ENCODE peak calls at places on chromosomes 16 and 17, in six cellular contexts. One of them, this sample, is unnamed.

GRCh38 chr16:76970745-76971099 is 220.3 kb upstream of the MON1B start:
- DNase-seq in activated CD4-positive, alpha-beta T cell treated with anti-CD3 and anti-CD28 coated beads, Interleukin-2, amount 50 U/mL, for 48 hours: no peak
- DNase-seq in NCI-H345: no peak
- DNase-seq in activated T-cell treated with anti-CD3 and anti-CD28 coated beads for 1 hour: no peak
- DNase-seq in GM20000: no peak
- DNase-seq in occipital lobe: no peak
- DNase-seq in this sample: no peak

GRCh38 chr17:56918916-56919315 is 5.1 kb upstream of the TRIM25 start:
- DNase-seq in activated CD4-positive, alpha-beta T cell treated with anti-CD3 and anti-CD28 coated beads, Interleukin-2, amount 50 U/mL, for 48 hours: no peak
- DNase-seq in NCI-H345: no peak
- DNase-seq in activated T-cell treated with anti-CD3 and anti-CD28 coated beads for 1 hour: no peak
- DNase-seq in GM20000: no peak
- DNase-seq in occipital lobe: no peak
- DNase-seq in this sample: no peak

GRCh38 chr17:35998018-35998545 is 3.3 kb downstream of the CCL15 start:
- DNase-seq in activated CD4-positive, alpha-beta T cell treated with anti-CD3 and anti-CD28 coated beads, Interleukin-2, amount 50 U/mL, for 48 hours: no peak
- DNase-seq in NCI-H345: no peak
- DNase-seq in activated T-cell treated with anti-CD3 and anti-CD28 coated beads for 1 hour: no peak
- DNase-seq in GM20000: no peak
- DNase-seq in occipital lobe: no peak
- DNase-seq in this sample: peak; percentile 56

GRCh38 chr17:75891605-75892555 is 4.9 kb downstream of the TRIM65 start:
- DNase-seq in activated CD4-positive, alpha-beta T cell treated with anti-CD3 and anti-CD28 coated beads, Interleukin-2, amount 50 U/mL, for 48 hours: no peak
- DNase-seq in NCI-H345: no peak
- DNase-seq in activated T-cell treated with anti-CD3 and anti-CD28 coated beads for 1 hour: no peak
- DNase-seq in GM20000: no peak
- DNase-seq in occipital lobe: no peak
- DNase-seq in this sample: no peak

GRCh38 chr16:68084504-68085258 is 489 bp upstream of the NFATC3 start:
- DNase-seq in activated CD4-positive, alpha-beta T cell treated with anti-CD3 and anti-CD28 coated beads, Interleukin-2, amount 50 U/mL, for 48 hours: peak; percentile 90
- DNase-seq in NCI-H345: peak; percentile 75
- DNase-seq in activated T-cell treated with anti-CD3 and anti-CD28 coated beads for 1 hour: peak; percentile 67
- DNase-seq in GM20000: peak; percentile 88
- DNase-seq in occipital lobe: peak; percentile 95
- DNase-seq in this sample: peak; percentile 87

GRCh38 chr17:16879686-16880085 is 92.2 kb downstream of the TNFRSF13B start:
- DNase-seq in activated CD4-positive, alpha-beta T cell treated with anti-CD3 and anti-CD28 coated beads, Interleukin-2, amount 50 U/mL, for 48 hours: no peak
- DNase-seq in NCI-H345: no peak
- DNase-seq in activated T-cell treated with anti-CD3 and anti-CD28 coated beads for 1 hour: no peak
- DNase-seq in GM20000: no peak
- DNase-seq in occipital lobe: no peak
- DNase-seq in this sample: no peak

GRCh38 chr16:1601489-1601888 is 10.4 kb downstream of the IFT140 start:
- DNase-seq in activated CD4-positive, alpha-beta T cell treated with anti-CD3 and anti-CD28 coated beads, Interleukin-2, amount 50 U/mL, for 48 hours: no peak
- DNase-seq in NCI-H345: no peak
- DNase-seq in activated T-cell treated with anti-CD3 and anti-CD28 coated beads for 1 hour: no peak
- DNase-seq in GM20000: no peak
- DNase-seq in occipital lobe: no peak
- DNase-seq in this sample: no peak

GRCh38 chr17:68973098-68973929 is 18.1 kb upstream of the ABCA8 start:
- DNase-seq in activated CD4-positive, alpha-beta T cell treated with anti-CD3 and anti-CD28 coated beads, Interleukin-2, amount 50 U/mL, for 48 hours: no peak
- DNase-seq in NCI-H345: no peak
- DNase-seq in activated T-cell treated with anti-CD3 and anti-CD28 coated beads for 1 hour: no peak
- DNase-seq in GM20000: no peak
- DNase-seq in occipital lobe: no peak
- DNase-seq in this sample: no peak

GRCh38 chr16:68064791-68065365 is 20.3 kb upstream of the NFATC3 start:
- DNase-seq in activated CD4-positive, alpha-beta T cell treated with anti-CD3 and anti-CD28 coated beads, Interleukin-2, amount 50 U/mL, for 48 hours: peak; percentile 76
- DNase-seq in NCI-H345: peak; percentile 16
- DNase-seq in activated T-cell treated with anti-CD3 and anti-CD28 coated beads for 1 hour: peak; percentile 62
- DNase-seq in GM20000: peak; percentile 65
- DNase-seq in occipital lobe: peak; percentile 23
- DNase-seq in this sample: peak; percentile 46

GRCh38 chr16:58498341-58499091 is 1.4 kb upstream of the NDRG4 start:
- DNase-seq in activated CD4-positive, alpha-beta T cell treated with anti-CD3 and anti-CD28 coated beads, Interleukin-2, amount 50 U/mL, for 48 hours: no peak
- DNase-seq in NCI-H345: no peak
- DNase-seq in activated T-cell treated with anti-CD3 and anti-CD28 coated beads for 1 hour: no peak
- DNase-seq in GM20000: no peak
- DNase-seq in occipital lobe: no peak
- DNase-seq in this sample: no peak

GRCh38 chr16:50146479-50147435 is 6.3 kb upstream of the TENT4B start:
- DNase-seq in activated CD4-positive, alpha-beta T cell treated with anti-CD3 and anti-CD28 coated beads, Interleukin-2, amount 50 U/mL, for 48 hours: no peak
- DNase-seq in NCI-H345: no peak
- DNase-seq in activated T-cell treated with anti-CD3 and anti-CD28 coated beads for 1 hour: no peak
- DNase-seq in GM20000: no peak
- DNase-seq in occipital lobe: no peak
- DNase-seq in this sample: no peak

GRCh38 chr17:27559996-27560481 is 70.9 kb upstream of the LGALS9 start:
- DNase-seq in activated CD4-positive, alpha-beta T cell treated with anti-CD3 and anti-CD28 coated beads, Interleukin-2, amount 50 U/mL, for 48 hours: no peak
- DNase-seq in NCI-H345: peak; percentile 12
- DNase-seq in activated T-cell treated with anti-CD3 and anti-CD28 coated beads for 1 hour: no peak
- DNase-seq in GM20000: no peak
- DNase-seq in occipital lobe: no peak
- DNase-seq in this sample: no peak

GRCh38 chr17:18772471-18772870 is 8.5 kb upstream of the TVP23B start:
- DNase-seq in activated CD4-positive, alpha-beta T cell treated with anti-CD3 and anti-CD28 coated beads, Interleukin-2, amount 50 U/mL, for 48 hours: no peak
- DNase-seq in NCI-H345: no peak
- DNase-seq in activated T-cell treated with anti-CD3 and anti-CD28 coated beads for 1 hour: no peak
- DNase-seq in GM20000: no peak
- DNase-seq in occipital lobe: no peak
- DNase-seq in this sample: no peak

GRCh38 chr17:28612531-28612930 is 1.5 kb downstream of the RSKR start:
- DNase-seq in activated CD4-positive, alpha-beta T cell treated with anti-CD3 and anti-CD28 coated beads, Interleukin-2, amount 50 U/mL, for 48 hours: no peak
- DNase-seq in NCI-H345: no peak
- DNase-seq in activated T-cell treated with anti-CD3 and anti-CD28 coated beads for 1 hour: no peak
- DNase-seq in GM20000: no peak
- DNase-seq in occipital lobe: no peak
- DNase-seq in this sample: no peak

GRCh38 chr17:74805543-74805991 is 29.4 kb upstream of the NAT9 start:
- DNase-seq in activated CD4-positive, alpha-beta T cell treated with anti-CD3 and anti-CD28 coated beads, Interleukin-2, amount 50 U/mL, for 48 hours: no peak
- DNase-seq in NCI-H345: no peak
- DNase-seq in activated T-cell treated with anti-CD3 and anti-CD28 coated beads for 1 hour: no peak
- DNase-seq in GM20000: no peak
- DNase-seq in occipital lobe: no peak
- DNase-seq in this sample: no peak

GRCh38 chr17:705863-706262 is 8.8 kb downstream of the VPS53 start:
- DNase-seq in activated CD4-positive, alpha-beta T cell treated with anti-CD3 and anti-CD28 coated beads, Interleukin-2, amount 50 U/mL, for 48 hours: no peak
- DNase-seq in NCI-H345: no peak
- DNase-seq in activated T-cell treated with anti-CD3 and anti-CD28 coated beads for 1 hour: no peak
- DNase-seq in GM20000: no peak
- DNase-seq in occipital lobe: no peak
- DNase-seq in this sample: no peak

GRCh38 chr17:30336369-30337171 is 2.7 kb upstream of the TMIGD1 start:
- DNase-seq in activated CD4-positive, alpha-beta T cell treated with anti-CD3 and anti-CD28 coated beads, Interleukin-2, amount 50 U/mL, for 48 hours: peak; percentile 52
- DNase-seq in NCI-H345: peak; percentile 45
- DNase-seq in activated T-cell treated with anti-CD3 and anti-CD28 coated beads for 1 hour: peak; percentile 52
- DNase-seq in GM20000: peak; percentile 49
- DNase-seq in occipital lobe: no peak
- DNase-seq in this sample: peak; percentile 71

GRCh38 chr16:55915116-55915827 is 40.1 kb upstream of the CES5A start:
- DNase-seq in activated CD4-positive, alpha-beta T cell treated with anti-CD3 and anti-CD28 coated beads, Interleukin-2, amount 50 U/mL, for 48 hours: no peak
- DNase-seq in NCI-H345: no peak
- DNase-seq in activated T-cell treated with anti-CD3 and anti-CD28 coated beads for 1 hour: no peak
- DNase-seq in GM20000: no peak
- DNase-seq in occipital lobe: no peak
- DNase-seq in this sample: no peak